ENCODE peak calls at places on chromosomes 3 and 15, in eight cellular contexts. M, B, K, I, A, L, S and W are unnamed samples.

GRCh38 chr15:75446146-75446545 is 5.3 kb downstream of the SIN3A start:
- DNase-seq in B (no peak), S (no peak), L (no peak), A (no peak), K (no peak), M (no peak), I (no peak), W (no peak)

GRCh38 chr15:49863431-49864205 is 242.8 kb downstream of the DTWD1 start:
- DNase-seq in M (no peak), L (no peak), S (no peak), I (no peak), K (no peak), B (no peak), A (no peak), W (no peak)

GRCh38 chr3:98012974-98013373 is 22.1 kb downstream of the GABRR3 start:
- DNase-seq in K (no peak), M (no peak), S (no peak), A (no peak), I (no peak), L (no peak), B (no peak), W (no peak)

GRCh38 chr15:59550961-59551360 is 60.6 kb upstream of the GCNT3 start:
- DNase-seq in B (no peak), S (no peak), M (no peak), A (no peak), L (no peak), I (no peak), K (no peak), W (no peak)

GRCh38 chr15:37880009-37880834 is 54.2 kb upstream of the TMCO5A start:
- DNase-seq in M (no peak), B (no peak), K (no peak), A (no peak), L (no peak), I (peak), S (no peak), W (no peak)

GRCh38 chr3:13891492-13892073 is 11.7 kb upstream of the WNT7A start:
- DNase-seq in B (no peak), S (no peak), K (no peak), L (peak), M (peak), I (peak), A (no peak), W (no peak)

GRCh38 chr15:29410342-29410741 is 140.7 kb upstream of the NSMCE3 start:
- DNase-seq in L (no peak), S (no peak), M (no peak), A (no peak), K (no peak), I (no peak), B (no peak), W (no peak)

GRCh38 chr15:52378746-52379394 is 83.3 kb upstream of the MYO5C start:
- DNase-seq in S (no peak), L (no peak), K (no peak), B (no peak), M (no peak), I (no peak), A (no peak), W (no peak)

GRCh38 chr15:71114887-71115566 is at the start of gene THSD4:
- DNase-seq in I (peak), K (peak), A (peak), S (peak), B (peak), L (peak), M (peak), W (peak)

GRCh38 chr3:141255137-141255536 is 23.5 kb downstream of the PXYLP1 start:
- DNase-seq in S (no peak), I (no peak), B (no peak), M (peak), A (no peak), L (no peak), K (no peak), W (no peak)

GRCh38 chr3:8550619-8551018 is 49.0 kb downstream of the LMCD1 start:
- DNase-seq in I (no peak), A (peak), L (no peak), B (peak), K (no peak), S (no peak), M (peak), W (no peak)

GRCh38 chr3:53227993-53228885 is 27.6 kb downstream of the TKT start:
- DNase-seq in B (no peak), M (no peak), K (no peak), S (peak), I (no peak), A (no peak), L (no peak), W (no peak)

GRCh38 chr15:23647421-23648375 is at the start of gene MAGEL2:
- DNase-seq in M (no peak), A (no peak), L (no peak), S (no peak), B (no peak), I (no peak), K (no peak), W (no peak)

GRCh38 chr15:39458131-39458530 is 122.7 kb upstream of the THBS1 start:
- DNase-seq in M (no peak), I (no peak), S (no peak), B (no peak), L (no peak), K (no peak), A (no peak), W (no peak)

GRCh38 chr3:176958560-176958959 is 238.7 kb downstream of the TBL1XR1 start:
- DNase-seq in L (no peak), I (no peak), M (no peak), S (no peak), A (no peak), B (no peak), K (no peak), W (no peak)

GRCh38 chr15:82803793-82804574 is 1.9 kb downstream of the FSD2 start:
- DNase-seq in M (no peak), A (no peak), I (no peak), S (no peak), B (no peak), L (no peak), K (no peak), W (no peak)

GRCh38 chr3:114880078-114880477 is 267.0 kb downstream of the ZBTB20 start:
- DNase-seq in L (no peak), S (no peak), M (no peak), A (no peak), B (no peak), I (no peak), K (no peak), W (no peak)

GRCh38 chr15:85485956-85486567 is 105.7 kb downstream of the AKAP13 start:
- DNase-seq in L (peak), M (no peak), B (no peak), S (no peak), A (peak), I (peak), K (peak), W (no peak)

GRCh38 chr3:178562869-178563232 is 26.6 kb downstream of the KCNMB2 start:
- DNase-seq in A (no peak), S (no peak), K (no peak), M (no peak), B (no peak), L (no peak), I (no peak), W (no peak)

GRCh38 chr15:93189562-93189961 is 100.6 kb upstream of the RGMA start:
- DNase-seq in A (no peak), I (no peak), K (no peak), L (no peak), S (no peak), M (peak), B (no peak), W (no peak)

GRCh38 chr15:47887181-47887580 is 169.9 kb downstream of the SEMA6D start:
- DNase-seq in I (no peak), K (no peak), L (no peak), B (no peak), M (no peak), A (no peak), S (no peak), W (no peak)

GRCh38 chr15:63556736-63557135 is 40.5 kb upstream of the FBXL22 start:
- DNase-seq in I (no peak), K (no peak), M (no peak), S (no peak), L (no peak), A (no peak), B (no peak), W (no peak)

GRCh38 chr15:38069001-38069400 is 134.6 kb downstream of the TMCO5A start:
- DNase-seq in M (no peak), A (peak), K (peak), L (peak), S (no peak), B (no peak), I (no peak), W (peak)

GRCh38 chr3:158337007-158337608 is 227.2 kb downstream of the RSRC1 start:
- DNase-seq in I (no peak), L (no peak), K (no peak), B (no peak), S (no peak), A (no peak), M (no peak), W (no peak)

GRCh38 chr15:31366169-31366734 is 39.6 kb downstream of the KLF13 start:
- DNase-seq in I (peak), L (no peak), K (peak), A (peak), S (no peak), M (peak), B (peak), W (no peak)

GRCh38 chr15:75037685-75038084 is 14.3 kb downstream of the PPCDC start:
- DNase-seq in S (no peak), I (no peak), K (no peak), B (no peak), L (no peak), A (no peak), M (no peak), W (no peak)

GRCh38 chr3:29286841-29287240 is 6.0 kb downstream of the RBMS3 start:
- DNase-seq in I (no peak), A (no peak), B (no peak), L (no peak), K (no peak), M (no peak), S (no peak), W (no peak)

GRCh38 chr3:20256144-20256543 is 70.1 kb upstream of the SGO1 start:
- DNase-seq in S (no peak), M (no peak), A (no peak), I (no peak), K (no peak), L (no peak), B (no peak), W (no peak)

GRCh38 chr3:55157736-55158135 is 229.9 kb upstream of the LRTM1 start:
- DNase-seq in S (no peak), B (no peak), K (no peak), A (no peak), M (no peak), I (no peak), L (no peak), W (no peak)

GRCh38 chr3:194133661-194134230 is 2.2 kb upstream of the HES1 start:
- DNase-seq in A (no peak), L (peak), S (peak), B (peak), K (peak), I (peak), M (peak), W (peak)

GRCh38 chr15:47737424-47737823 is 20.1 kb downstream of the SEMA6D start:
- DNase-seq in A (no peak), S (no peak), I (no peak), K (no peak), M (no peak), B (no peak), L (no peak), W (no peak)

GRCh38 chr3:10496121-10496863 is 9.1 kb downstream of the ATP2B2 start:
- DNase-seq in S (no peak), M (no peak), L (no peak), K (no peak), A (no peak), I (no peak), B (no peak), W (no peak)
- TF ChIP-seq POLR2A in S (no peak), M (no peak), L (no peak), K (no peak), A (no peak), I (no peak), B (no peak), W (no peak)

GRCh38 chr3:170221924-170222646 is at the start of gene PRKCI:
- DNase-seq in M (peak), K (peak), A (peak), S (peak), B (peak), I (peak), L (peak), W (peak)
- TF ChIP-seq POLR2A in M (no peak), K (peak), A (peak), S (no peak), B (peak), I (peak), L (peak), W (peak)

GRCh38 chr3:4303187-4304123 is at the start of gene SETMAR:
- DNase-seq in L (peak), M (peak), B (peak), A (peak), K (peak), I (peak), S (peak), W (peak)
- TF ChIP-seq POLR2A in L (peak), M (no peak), B (peak), A (peak), K (peak), I (peak), S (no peak), W (peak)

GRCh38 chr15:88467935-88468528 is 524 bp downstream of the MRPS11 start:
- DNase-seq in S (no peak), B (no peak), M (peak), L (no peak), A (no peak), I (peak), K (no peak), W (no peak)

GRCh38 chr15:88469321-88469720 is 1.8 kb downstream of the MRPS11 start:
- DNase-seq in A (no peak), L (no peak), I (no peak), K (no peak), B (no peak), M (no peak), S (no peak), W (no peak)

GRCh38 chr15:88467073-88467934 is at the start of the genes MRPL46 and MRPS11:
- DNase-seq in A (peak), K (peak), M (peak), I (peak), L (peak), B (peak), S (peak), W (peak)

GRCh38 chr15:88463870-88464532 is 3.2 kb downstream of the MRPL46 start:
- DNase-seq in M (no peak), I (no peak), L (no peak), S (no peak), K (no peak), B (no peak), A (no peak), W (no peak)

GRCh38 chr15:88465633-88466219 is 1.5 kb downstream of the MRPL46 start:
- DNase-seq in S (no peak), A (no peak), K (no peak), B (no peak), L (peak), M (peak), I (peak), W (no peak)
- TF ChIP-seq POLR2A in S (no peak), A (no peak), K (no peak), B (no peak), L (no peak), M (no peak), I (no peak), W (no peak)